ENCODE peak calls at places on chromosomes 6 and 20, in five cellular contexts. One of them, this sample, is unnamed.

GRCh38 chr6:79391511-79391910 is 145.7 kb downstream of the LCA5 start:
- DNase-seq in neuronal stem cell: no peak
- DNase-seq in H9: no peak
- DNase-seq in trophoblast cell: no peak
- DNase-seq in H1: no peak
- DNase-seq in this sample: no peak

GRCh38 chr6:166687538-166688259 is 60.6 kb upstream of the RPS6KA2 start:
- DNase-seq in H1: no peak
- DNase-seq in neuronal stem cell: peak; percentile 14
- DNase-seq in trophoblast cell: no peak
- DNase-seq in H9: peak; percentile 74
- DNase-seq in this sample: no peak

GRCh38 chr6:52994789-52995078 is 350 bp downstream of the GSTA4 start:
- DNase-seq in H1: no peak
- DNase-seq in H9: no peak
- DNase-seq in trophoblast cell: no peak
- DNase-seq in neuronal stem cell: no peak
- DNase-seq in this sample: no peak

GRCh38 chr6:168047841-168048723 is 30.9 kb downstream of the FRMD1 start:
- DNase-seq in H9: no peak
- DNase-seq in H1: no peak
- DNase-seq in neuronal stem cell: no peak
- DNase-seq in trophoblast cell: no peak
- DNase-seq in this sample: no peak

GRCh38 chr6:153150767-153151440 is 19.8 kb upstream of the RGS17 start:
- DNase-seq in H9: no peak
- DNase-seq in H1: no peak
- DNase-seq in neuronal stem cell: no peak
- DNase-seq in trophoblast cell: no peak
- DNase-seq in this sample: no peak

GRCh38 chr6:84522135-84522535 is 242.3 kb downstream of the TBX18 start:
- DNase-seq in H9: no peak
- DNase-seq in trophoblast cell: no peak
- DNase-seq in neuronal stem cell: no peak
- DNase-seq in H1: no peak
- DNase-seq in this sample: peak; percentile 83

GRCh38 chr6:113352831-113353230 is 504.3 kb upstream of the MARCKS start:
- DNase-seq in neuronal stem cell: no peak
- DNase-seq in H9: no peak
- DNase-seq in trophoblast cell: no peak
- DNase-seq in H1: no peak
- DNase-seq in this sample: no peak

GRCh38 chr6:9467746-9468145 is 947.1 kb downstream of the TFAP2A start:
- DNase-seq in trophoblast cell: no peak
- DNase-seq in H9: no peak
- DNase-seq in neuronal stem cell: no peak
- DNase-seq in H1: no peak
- DNase-seq in this sample: peak; percentile 83

GRCh38 chr20:38034108-38034649 is 633 bp downstream of the RPRD1B start:
- DNase-seq in trophoblast cell: no peak
- DNase-seq in neuronal stem cell: no peak
- DNase-seq in H1: no peak
- DNase-seq in H9: no peak
- DNase-seq in this sample: no peak

GRCh38 chr6:167795874-167796667 is 30.6 kb upstream of the AFDN start:
- DNase-seq in H1: no peak
- DNase-seq in H9: peak; percentile 70
- DNase-seq in trophoblast cell: peak; percentile 30
- DNase-seq in neuronal stem cell: no peak
- DNase-seq in this sample: no peak

GRCh38 chr6:63446405-63446804 is 125.9 kb upstream of the LOC128125822 start:
- DNase-seq in H1: no peak
- DNase-seq in neuronal stem cell: no peak
- DNase-seq in trophoblast cell: no peak
- DNase-seq in H9: no peak
- DNase-seq in this sample: no peak

GRCh38 chr6:36769161-36769675 is 70.0 kb downstream of the CPNE5 start:
- DNase-seq in H1: peak; percentile 19
- DNase-seq in trophoblast cell: peak; percentile 92
- DNase-seq in H9: no peak
- DNase-seq in neuronal stem cell: no peak
- DNase-seq in this sample: peak; percentile 39

GRCh38 chr6:143397229-143398222 is 53.0 kb downstream of the ADAT2 start:
- DNase-seq in H1: peak; percentile 44
- DNase-seq in neuronal stem cell: no peak
- DNase-seq in trophoblast cell: peak; percentile 98
- DNase-seq in H9: peak; percentile 70
- DNase-seq in this sample: peak; percentile 40

GRCh38 chr20:33859157-33859695 is 48.1 kb downstream of the CHMP4B start:
- DNase-seq in H1: no peak
- DNase-seq in neuronal stem cell: no peak
- DNase-seq in trophoblast cell: peak; percentile 25
- DNase-seq in H9: no peak
- DNase-seq in this sample: no peak

GRCh38 chr6:30216096-30216495 is 2.9 kb upstream of the TRIM26 start:
- DNase-seq in H1: no peak
- DNase-seq in trophoblast cell: no peak
- DNase-seq in H9: no peak
- DNase-seq in neuronal stem cell: no peak
- DNase-seq in this sample: no peak

GRCh38 chr20:21739161-21739560 is 33.7 kb downstream of the PAX1 start:
- DNase-seq in neuronal stem cell: no peak
- DNase-seq in H9: no peak
- DNase-seq in H1: no peak
- DNase-seq in trophoblast cell: peak; percentile 44
- DNase-seq in this sample: no peak

GRCh38 chr20:38032585-38033329 is 499 bp downstream of the TTI1 start:
- DNase-seq in trophoblast cell: no peak
- DNase-seq in neuronal stem cell: no peak
- DNase-seq in H9: no peak
- DNase-seq in H1: no peak
- DNase-seq in this sample: no peak

GRCh38 chr6:111973897-111974639 is 79.8 kb upstream of the CCN6 start:
- DNase-seq in neuronal stem cell: no peak
- DNase-seq in H9: no peak
- DNase-seq in trophoblast cell: no peak
- DNase-seq in H1: no peak
- DNase-seq in this sample: peak; percentile 83

GRCh38 chr6:116376149-116376548 is 5.4 kb downstream of the DSE start:
- DNase-seq in H1: no peak
- DNase-seq in H9: no peak
- DNase-seq in trophoblast cell: no peak
- DNase-seq in neuronal stem cell: no peak
- DNase-seq in this sample: no peak

GRCh38 chr6:89956182-89956581 is 61.9 kb downstream of the GJA10 start:
- DNase-seq in H9: no peak
- DNase-seq in trophoblast cell: no peak
- DNase-seq in H1: no peak
- DNase-seq in neuronal stem cell: no peak
- DNase-seq in this sample: no peak

GRCh38 chr20:4108495-4109306 is 93.3 kb upstream of the RNF24 start:
- DNase-seq in H9: peak; percentile 86
- DNase-seq in neuronal stem cell: peak; percentile 71
- DNase-seq in trophoblast cell: peak; percentile 33
- DNase-seq in H1: peak; percentile 73
- DNase-seq in this sample: peak; percentile 86

GRCh38 chr6:83853178-83853967 is at the start of gene RIPPLY2:
- DNase-seq in trophoblast cell: no peak
- DNase-seq in H1: peak; percentile 15
- DNase-seq in H9: peak; percentile 65
- DNase-seq in neuronal stem cell: peak; percentile 45
- DNase-seq in this sample: peak; percentile 44

GRCh38 chr6:57262491-57262890 is 40.4 kb upstream of the RAB23 start:
- DNase-seq in H9: no peak
- DNase-seq in neuronal stem cell: no peak
- DNase-seq in H1: no peak
- DNase-seq in trophoblast cell: no peak
- DNase-seq in this sample: peak; percentile 63

GRCh38 chr6:35687658-35688604 is 784 bp downstream of the FKBP5 start:
- DNase-seq in H9: peak; percentile 69
- DNase-seq in neuronal stem cell: peak; percentile 45
- DNase-seq in trophoblast cell: no peak
- DNase-seq in H1: no peak
- DNase-seq in this sample: peak; percentile 62

GRCh38 chr6:45609141-45609638 is 231.5 kb upstream of the SUPT3H start:
- DNase-seq in H1: no peak
- DNase-seq in trophoblast cell: peak; percentile 12
- DNase-seq in H9: no peak
- DNase-seq in neuronal stem cell: no peak
- DNase-seq in this sample: peak; percentile 86

GRCh38 chr6:24581084-24581669 is 64.8 kb downstream of the KIAA0319 start:
- DNase-seq in trophoblast cell: peak; percentile 71
- DNase-seq in H9: peak; percentile 76
- DNase-seq in neuronal stem cell: peak; percentile 65
- DNase-seq in H1: peak; percentile 54
- DNase-seq in this sample: peak; percentile 67

GRCh38 chr6:43119456-43119855 is 43.3 kb downstream of the PTK7 start:
- DNase-seq in trophoblast cell: no peak
- DNase-seq in H9: no peak
- DNase-seq in H1: no peak
- DNase-seq in neuronal stem cell: no peak
- DNase-seq in this sample: no peak

GRCh38 chr20:46939031-46939430 is 44.4 kb downstream of the EYA2 start:
- DNase-seq in H9: peak; percentile 40
- DNase-seq in neuronal stem cell: no peak
- DNase-seq in trophoblast cell: no peak
- DNase-seq in H1: no peak
- DNase-seq in this sample: no peak

GRCh38 chr6:6025736-6026135 is 19.0 kb upstream of the NRN1 start:
- DNase-seq in H1: no peak
- DNase-seq in H9: no peak
- DNase-seq in trophoblast cell: no peak
- DNase-seq in neuronal stem cell: no peak
- DNase-seq in this sample: no peak

GRCh38 chr6:42694586-42694985 is 27.8 kb downstream of the PRPH2 start:
- DNase-seq in H9: no peak
- DNase-seq in neuronal stem cell: no peak
- DNase-seq in trophoblast cell: no peak
- DNase-seq in H1: no peak
- DNase-seq in this sample: no peak

GRCh38 chr20:8267009-8267408 is 134.9 kb downstream of the PLCB1 start:
- DNase-seq in neuronal stem cell: no peak
- DNase-seq in H9: no peak
- DNase-seq in H1: no peak
- DNase-seq in trophoblast cell: no peak
- DNase-seq in this sample: no peak

GRCh38 chr6:132322398-132322797 is 78.9 kb downstream of the MOXD1 start:
- DNase-seq in neuronal stem cell: no peak
- DNase-seq in trophoblast cell: no peak
- DNase-seq in H9: no peak
- DNase-seq in H1: no peak
- DNase-seq in this sample: no peak

GRCh38 chr6:151620179-151620578 is 126.4 kb downstream of the CCDC170 start:
- DNase-seq in H1: no peak
- DNase-seq in trophoblast cell: no peak
- DNase-seq in neuronal stem cell: no peak
- DNase-seq in H9: peak; percentile 35
- DNase-seq in this sample: no peak

GRCh38 chr6:133888931-133889556 is at the start of gene TCF21:
- DNase-seq in H9: peak; percentile 73
- DNase-seq in H1: no peak
- DNase-seq in neuronal stem cell: peak; percentile 42
- DNase-seq in trophoblast cell: no peak
- DNase-seq in this sample: peak; percentile 92
- H2BK12ac ChIP-seq in H9: no peak within 1 kb of the TSS
- H2BK12ac ChIP-seq in H1: peak within 1 kb of the TSS; percentile 86
- H2BK12ac ChIP-seq in neuronal stem cell: peak within 1 kb of the TSS; percentile 86
- H2BK12ac ChIP-seq in trophoblast cell: no peak within 1 kb of the TSS
- H2BK12ac ChIP-seq in this sample: no peak within 1 kb of the TSS

GRCh38 chr6:106177786-106178185 is 91.7 kb downstream of the PRDM1 start:
- DNase-seq in H1: no peak
- DNase-seq in H9: no peak
- DNase-seq in trophoblast cell: no peak
- DNase-seq in neuronal stem cell: no peak
- DNase-seq in this sample: no peak
- H3K4ac ChIP-seq in H1: no peak overlapping the region
- H3K4ac ChIP-seq in H9: no peak overlapping the region
- H3K4ac ChIP-seq in trophoblast cell: no peak overlapping the region
- H3K4ac ChIP-seq in neuronal stem cell: no peak overlapping the region
- H3K4ac ChIP-seq in this sample: no peak overlapping the region

DNA sequence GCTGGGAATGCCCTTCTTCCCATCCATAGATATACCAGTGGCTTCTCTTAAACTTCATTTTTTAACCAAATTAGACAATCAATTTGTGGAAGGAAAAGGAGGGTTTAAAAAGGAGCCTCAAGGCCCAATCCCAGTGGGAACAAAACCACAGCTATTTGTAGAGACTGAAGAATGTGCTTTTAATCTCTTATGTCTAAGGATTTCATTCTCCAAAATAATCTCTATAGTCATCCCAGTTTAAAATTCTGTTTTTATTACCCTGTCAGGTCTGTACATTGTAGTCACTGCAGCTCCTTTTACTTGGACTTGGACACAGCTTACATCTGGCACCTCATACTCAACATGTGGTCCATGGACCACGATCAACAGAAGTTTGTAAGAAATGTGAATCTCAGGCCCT is 152.2 kb upstream of the STMND1 start:
- DNase-seq in neuronal stem cell: no peak
- DNase-seq in H9: no peak
- DNase-seq in trophoblast cell: no peak
- DNase-seq in H1: no peak
- DNase-seq in this sample: no peak
- H2BK12ac ChIP-seq in neuronal stem cell: no peak overlapping the region
- H2BK12ac ChIP-seq in H9: no peak overlapping the region
- H2BK12ac ChIP-seq in trophoblast cell: no peak overlapping the region
- H2BK12ac ChIP-seq in H1: no peak overlapping the region
- H2BK12ac ChIP-seq in this sample: peak overlapping the region; percentile 41

GRCh38 chr20:45772693-45773092 is 19.0 kb downstream of the WFDC3 start:
- DNase-seq in neuronal stem cell: no peak
- DNase-seq in H9: no peak
- DNase-seq in H1: no peak
- DNase-seq in trophoblast cell: no peak
- DNase-seq in this sample: no peak

GRCh38 chr20:45765980-45766379 is 25.7 kb downstream of the WFDC3 start:
- DNase-seq in H1: no peak
- DNase-seq in H9: peak; percentile 41
- DNase-seq in trophoblast cell: no peak
- DNase-seq in neuronal stem cell: no peak
- DNase-seq in this sample: no peak

GRCh38 chr20:45771182-45771759 is 20.4 kb downstream of the WFDC3 start:
- DNase-seq in H1: peak; percentile 80
- DNase-seq in H9: peak; percentile 88
- DNase-seq in neuronal stem cell: peak; percentile 90
- DNase-seq in trophoblast cell: peak; percentile 61
- DNase-seq in this sample: peak; percentile 86

GRCh38 chr20:45765307-45765910 is 26.3 kb downstream of the WFDC3 start:
- DNase-seq in neuronal stem cell: no peak
- DNase-seq in trophoblast cell: no peak
- DNase-seq in H9: no peak
- DNase-seq in H1: no peak
- DNase-seq in this sample: no peak

DNA sequence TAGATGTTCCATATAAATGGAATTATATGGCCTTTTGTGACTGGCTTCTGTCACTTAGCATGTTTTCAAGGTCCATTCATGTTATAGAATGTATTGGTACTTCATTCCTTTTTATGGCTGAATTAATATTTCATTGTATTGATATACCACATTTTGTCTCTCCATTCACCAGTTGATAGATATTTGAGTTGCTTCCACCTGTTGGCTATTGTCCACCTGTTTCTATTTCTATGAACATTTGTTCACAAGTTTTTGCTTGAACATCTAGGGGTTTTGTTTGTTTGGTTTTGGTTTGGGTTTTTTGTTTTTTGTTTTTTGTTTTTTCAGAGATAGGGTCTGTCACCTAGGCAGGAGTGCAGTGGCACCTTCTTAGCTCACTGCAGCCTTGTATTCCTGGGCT is 23.2 kb downstream of the WFDC3 start:
- DNase-seq in trophoblast cell: no peak
- DNase-seq in neuronal stem cell: no peak
- DNase-seq in H9: no peak
- DNase-seq in H1: no peak
- DNase-seq in this sample: no peak
- H3K4ac ChIP-seq in trophoblast cell: no peak overlapping the region
- H3K4ac ChIP-seq in neuronal stem cell: no peak overlapping the region
- H3K4ac ChIP-seq in H9: no peak overlapping the region
- H3K4ac ChIP-seq in H1: no peak overlapping the region
- H3K4ac ChIP-seq in this sample: no peak overlapping the region